ENCODE peak calls at places on chromosome 7, in five cellular contexts. One of them, this sample, is unnamed.
A peak's percentile ranks its signal among the peaks of the same experiment; 100 is the strongest.

GRCh38 chr7:96547371-96547811 is 162.3 kb downstream of the SEM1 start:
- DNase-seq in neural progenitor cell: no peak
- DNase-seq in HCT116: no peak
- DNase-seq in PC-3: peak; percentile 73
- DNase-seq in MM.1S: no peak
- DNase-seq in this sample: no peak

GRCh38 chr7:141045842-141046630 is 27.8 kb upstream of the TMEM178B start:
- DNase-seq in neural progenitor cell: no peak
- DNase-seq in HCT116: no peak
- DNase-seq in PC-3: no peak
- DNase-seq in MM.1S: no peak
- DNase-seq in this sample: peak; percentile 60

GRCh38 chr7:18573410-18574234 is 78.1 kb downstream of the HDAC9 start:
- DNase-seq in neural progenitor cell: no peak
- DNase-seq in HCT116: no peak
- DNase-seq in PC-3: no peak
- DNase-seq in MM.1S: no peak
- DNase-seq in this sample: no peak

GRCh38 chr7:94183289-94183749 is 179.2 kb upstream of the BET1 start:
- DNase-seq in neural progenitor cell: peak; percentile 11
- DNase-seq in HCT116: peak; percentile 82
- DNase-seq in PC-3: peak; percentile 95
- DNase-seq in MM.1S: peak; percentile 42
- DNase-seq in this sample: peak; percentile 96

GRCh38 chr7:18700147-18700546 is 204.6 kb downstream of the HDAC9 start:
- DNase-seq in neural progenitor cell: peak; percentile 33
- DNase-seq in HCT116: peak; percentile 4
- DNase-seq in PC-3: peak; percentile 44
- DNase-seq in MM.1S: no peak
- DNase-seq in this sample: no peak

GRCh38 chr7:80708007-80708594 is 69.7 kb downstream of the CD36 start:
- DNase-seq in neural progenitor cell: no peak
- DNase-seq in HCT116: no peak
- DNase-seq in PC-3: no peak
- DNase-seq in MM.1S: no peak
- DNase-seq in this sample: no peak

GRCh38 chr7:127447326-127447945 is 54.9 kb upstream of the ZNF800 start:
- DNase-seq in neural progenitor cell: peak; percentile 49
- DNase-seq in HCT116: peak; percentile 74
- DNase-seq in PC-3: peak; percentile 65
- DNase-seq in MM.1S: peak; percentile 95
- DNase-seq in this sample: peak; percentile 65

GRCh38 chr7:111096997-111097396 is 6.1 kb downstream of the LRRN3 start:
- DNase-seq in neural progenitor cell: peak; percentile 89
- DNase-seq in HCT116: no peak
- DNase-seq in PC-3: no peak
- DNase-seq in MM.1S: no peak
- DNase-seq in this sample: no peak

GRCh38 chr7:17506090-17506489 is 207.6 kb downstream of the AHR start:
- DNase-seq in neural progenitor cell: no peak
- DNase-seq in HCT116: no peak
- DNase-seq in PC-3: peak; percentile 46
- DNase-seq in MM.1S: peak; percentile 26
- DNase-seq in this sample: no peak

GRCh38 chr7:151452141-151452571 is 12.2 kb upstream of the CRYGN start:
- DNase-seq in neural progenitor cell: no peak
- DNase-seq in HCT116: no peak
- DNase-seq in PC-3: no peak
- DNase-seq in MM.1S: no peak
- DNase-seq in this sample: no peak

GRCh38 chr7:77349141-77349540 is 67.0 kb downstream of the GSAP start:
- DNase-seq in neural progenitor cell: no peak
- DNase-seq in HCT116: no peak
- DNase-seq in PC-3: no peak
- DNase-seq in MM.1S: no peak
- DNase-seq in this sample: no peak

GRCh38 chr7:119281181-119281846 is 991.7 kb upstream of the KCND2 start:
- DNase-seq in neural progenitor cell: peak; percentile 44
- DNase-seq in HCT116: no peak
- DNase-seq in PC-3: no peak
- DNase-seq in MM.1S: no peak
- DNase-seq in this sample: no peak

GRCh38 chr7:156379242-156380070 is 261.1 kb upstream of the RNF32 start:
- DNase-seq in neural progenitor cell: no peak
- DNase-seq in HCT116: no peak
- DNase-seq in PC-3: no peak
- DNase-seq in MM.1S: no peak
- DNase-seq in this sample: no peak
- H3K27ac ChIP-seq in neural progenitor cell: no peak overlapping the region
- H3K27ac ChIP-seq in HCT116: no peak overlapping the region
- H3K27ac ChIP-seq in PC-3: no peak overlapping the region
- H3K27ac ChIP-seq in MM.1S: no peak overlapping the region
- H3K27ac ChIP-seq in this sample: no peak overlapping the region

DNA sequence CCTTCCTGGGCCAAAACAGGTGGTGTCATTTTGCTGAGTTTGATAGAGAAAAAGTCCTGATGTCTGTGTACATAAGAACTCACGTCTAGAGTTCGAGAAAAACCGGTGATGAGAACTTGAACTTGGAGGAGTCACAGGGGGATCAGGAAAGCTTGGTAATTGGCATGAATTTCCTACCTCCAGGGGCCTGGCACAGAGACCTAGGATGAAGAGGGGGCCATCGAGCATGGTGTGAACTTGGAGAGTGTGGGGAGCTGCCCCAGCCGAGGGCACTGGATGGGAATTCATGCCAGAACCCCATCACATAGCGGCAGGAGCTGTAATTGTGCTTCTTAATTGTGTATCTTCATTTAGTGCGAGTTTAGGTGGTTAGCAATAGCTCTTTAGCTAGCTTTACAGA is 82.2 kb downstream of the CUX1 start:
- DNase-seq in neural progenitor cell: no peak
- DNase-seq in HCT116: no peak
- DNase-seq in PC-3: no peak
- DNase-seq in MM.1S: no peak
- DNase-seq in this sample: no peak
- H3K9ac ChIP-seq in neural progenitor cell: no peak overlapping the region
- H3K9ac ChIP-seq in HCT116: no peak overlapping the region
- H3K9ac ChIP-seq in PC-3: no peak overlapping the region
- H3K9ac ChIP-seq in MM.1S: no peak overlapping the region
- H3K9ac ChIP-seq in this sample: peak overlapping the region; percentile 75

DNA sequence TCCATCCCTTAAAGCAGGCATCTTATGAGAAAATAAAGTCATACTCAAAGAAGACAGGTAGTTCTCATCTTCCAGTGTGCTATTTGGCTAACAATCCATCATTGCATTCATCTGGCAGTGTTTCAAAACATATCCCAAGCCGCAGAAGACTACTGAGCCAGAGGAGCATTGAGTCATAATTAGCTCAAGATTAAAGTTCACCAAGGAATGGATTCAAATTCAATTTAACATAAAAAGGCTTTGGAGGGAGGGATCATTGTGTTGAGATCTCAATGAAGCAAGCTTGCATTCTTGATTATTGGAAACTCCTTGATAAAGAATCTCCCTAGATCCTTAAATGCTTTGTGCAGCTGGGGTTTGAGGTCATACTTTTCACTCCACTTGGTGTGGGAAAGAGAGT is 142.8 kb upstream of the SEMA3A start:
- DNase-seq in neural progenitor cell: no peak
- DNase-seq in HCT116: no peak
- DNase-seq in PC-3: peak; percentile 79
- DNase-seq in MM.1S: no peak
- DNase-seq in this sample: peak; percentile 22
- TF ChIP-seq EZH2phosphoT487 in neural progenitor cell: no peak
- TF ChIP-seq EZH2phosphoT487 in HCT116: no peak
- TF ChIP-seq EZH2phosphoT487 in PC-3: no peak
- TF ChIP-seq EZH2phosphoT487 in MM.1S: no peak
- TF ChIP-seq EZH2phosphoT487 in this sample: no peak

GRCh38 chr7:101984141-101984879 is 166.9 kb downstream of the CUX1 start:
- DNase-seq in neural progenitor cell: no peak
- DNase-seq in HCT116: no peak
- DNase-seq in PC-3: peak; percentile 20
- DNase-seq in MM.1S: no peak
- DNase-seq in this sample: peak; percentile 5

GRCh38 chr7:101984997-101985645 is 167.7 kb downstream of the CUX1 start:
- DNase-seq in neural progenitor cell: peak; percentile 35
- DNase-seq in HCT116: no peak
- DNase-seq in PC-3: no peak
- DNase-seq in MM.1S: no peak
- DNase-seq in this sample: no peak

GRCh38 chr7:101987494-101987893 is 170.1 kb downstream of the CUX1 start:
- DNase-seq in neural progenitor cell: no peak
- DNase-seq in HCT116: no peak
- DNase-seq in PC-3: no peak
- DNase-seq in MM.1S: no peak
- DNase-seq in this sample: no peak

GRCh38 chr7:101986335-101986734 is 168.9 kb downstream of the CUX1 start:
- DNase-seq in neural progenitor cell: peak; percentile 64
- DNase-seq in HCT116: no peak
- DNase-seq in PC-3: no peak
- DNase-seq in MM.1S: no peak
- DNase-seq in this sample: peak; percentile 12

DNA sequence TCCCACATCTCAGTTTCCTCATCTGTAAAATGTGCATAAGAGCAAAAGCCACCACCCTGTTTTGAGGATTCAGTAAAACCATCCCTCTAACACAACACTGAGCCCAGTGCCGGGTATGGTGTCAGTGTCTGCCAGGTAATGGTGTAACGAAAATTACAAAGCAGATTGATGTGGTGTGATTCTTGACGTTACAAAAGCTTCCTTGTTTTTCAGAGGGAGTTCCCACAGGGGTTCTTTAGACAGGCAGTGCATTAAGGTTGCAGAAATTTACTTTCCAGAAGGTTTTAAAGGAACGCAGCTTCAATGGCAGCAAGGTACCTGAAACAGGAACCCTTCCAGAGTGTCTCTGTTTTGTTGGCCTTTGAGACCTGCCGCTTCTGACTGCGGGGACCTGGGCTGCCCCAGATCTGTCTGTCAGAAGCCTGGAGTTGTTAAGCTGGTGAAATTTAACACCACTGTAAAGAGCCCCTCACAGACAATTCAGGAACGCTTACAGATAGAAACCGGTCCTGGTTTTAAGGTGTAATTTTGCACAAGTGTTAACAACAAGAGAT is 168.3 kb downstream of the CUX1 start:
- DNase-seq in neural progenitor cell: peak; percentile 71
- DNase-seq in HCT116: no peak
- DNase-seq in PC-3: no peak
- DNase-seq in MM.1S: no peak
- DNase-seq in this sample: no peak
- H3K27ac ChIP-seq in neural progenitor cell: peak overlapping the region; percentile 51
- H3K27ac ChIP-seq in HCT116: no peak overlapping the region
- H3K27ac ChIP-seq in PC-3: no peak overlapping the region
- H3K27ac ChIP-seq in MM.1S: no peak overlapping the region
- H3K27ac ChIP-seq in this sample: no peak overlapping the region

DNA sequence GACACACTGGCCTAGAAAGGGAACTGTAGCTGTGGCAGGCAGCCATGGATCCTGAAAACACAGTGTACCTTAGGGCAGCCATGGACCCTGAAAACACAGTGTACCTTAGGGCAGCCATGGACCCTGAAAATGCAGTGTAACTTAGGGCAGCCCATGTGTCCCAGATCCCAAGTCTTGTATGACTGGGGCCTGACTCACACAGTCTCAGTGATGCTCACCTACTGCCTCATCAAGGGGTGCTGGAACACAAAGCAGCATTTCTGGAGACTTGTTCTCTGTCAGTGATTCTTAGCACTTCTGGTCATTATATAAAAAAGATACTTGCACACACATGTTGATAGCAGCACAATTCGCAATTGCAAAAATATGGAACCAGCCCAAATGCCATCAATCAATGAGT is 70.2 kb upstream of the LAMB4 start:
- DNase-seq in neural progenitor cell: no peak
- DNase-seq in HCT116: no peak
- DNase-seq in PC-3: peak; percentile 35
- DNase-seq in MM.1S: no peak
- DNase-seq in this sample: peak; percentile 61
- H3K9ac ChIP-seq in neural progenitor cell: no peak overlapping the region
- H3K9ac ChIP-seq in HCT116: no peak overlapping the region
- H3K9ac ChIP-seq in PC-3: no peak overlapping the region
- H3K9ac ChIP-seq in MM.1S: no peak overlapping the region
- H3K9ac ChIP-seq in this sample: no peak overlapping the region

GRCh38 chr7:54544356-54545240 is 2.4 kb downstream of the VSTM2A start:
- DNase-seq in neural progenitor cell: peak; percentile 60
- DNase-seq in HCT116: no peak
- DNase-seq in PC-3: no peak
- DNase-seq in MM.1S: no peak
- DNase-seq in this sample: no peak

GRCh38 chr7:54545241-54545563 is 3.0 kb downstream of the VSTM2A start:
- DNase-seq in neural progenitor cell: no peak
- DNase-seq in HCT116: no peak
- DNase-seq in PC-3: no peak
- DNase-seq in MM.1S: no peak
- DNase-seq in this sample: no peak

GRCh38 chr7:54542920-54543539 is 855 bp downstream of the VSTM2A start:
- DNase-seq in neural progenitor cell: peak; percentile 81
- DNase-seq in HCT116: no peak
- DNase-seq in PC-3: peak; percentile 31
- DNase-seq in MM.1S: peak; percentile 13
- DNase-seq in this sample: peak; percentile 42

GRCh38 chr7:54538122-54538521 is 4.1 kb upstream of the VSTM2A start:
- DNase-seq in neural progenitor cell: no peak
- DNase-seq in HCT116: no peak
- DNase-seq in PC-3: no peak
- DNase-seq in MM.1S: no peak
- DNase-seq in this sample: no peak

GRCh38 chr7:54541941-54542618 is at the start of gene VSTM2A:
- DNase-seq in neural progenitor cell: peak; percentile 88
- DNase-seq in HCT116: no peak
- DNase-seq in PC-3: no peak
- DNase-seq in MM.1S: no peak
- DNase-seq in this sample: peak; percentile 28
- TF ChIP-seq EZH2phosphoT487 in neural progenitor cell: peak; percentile 49
- TF ChIP-seq EZH2phosphoT487 in HCT116: no peak
- TF ChIP-seq EZH2phosphoT487 in PC-3: no peak
- TF ChIP-seq EZH2phosphoT487 in MM.1S: no peak
- TF ChIP-seq EZH2phosphoT487 in this sample: no peak

This sample was measured in GM23248.